ENCODE peak calls at places on chromosomes 12 and 14, in six cellular contexts. W is mammary epithelial cell, J is OCI-LY7, B is K562, C is endothelial cell of umbilical vein, T is A549. O is an unnamed sample.

GRCh38 chr14:61601923-61602732 is 93.2 kb upstream of the HIF1A start:
- DNase-seq in C (no peak), B (no peak), T (no peak), W (no peak), J (peak), O (no peak)

GRCh38 chr14:67453575-67454300 is 34.8 kb downstream of the TMEM229B start:
- DNase-seq in C (no peak), J (peak), B (peak), W (no peak), T (no peak), O (no peak)

GRCh38 chr14:103729496-103730448 is 14.2 kb downstream of the ZFYVE21 start:
- DNase-seq in C (no peak), W (no peak), T (no peak), B (no peak), J (no peak), O (no peak)

GRCh38 chr14:63672417-63673180 is 30.9 kb upstream of the WDR89 start:
- DNase-seq in T (no peak), J (no peak), C (no peak), B (no peak), W (no peak), O (peak)

GRCh38 chr14:95998656-95999055 is 40.5 kb upstream of the C14orf132 start:
- DNase-seq in W (no peak), J (peak), B (no peak), T (no peak), C (no peak), O (peak)

GRCh38 chr12:110689601-110690430 is 901 bp upstream of the HVCN1 start:
- DNase-seq in B (peak), W (no peak), J (peak), C (peak), T (no peak), O (peak)

GRCh38 chr14:36580856-36581831 is 1.3 kb downstream of the NKX2-8 start:
- DNase-seq in T (peak), J (no peak), W (peak), C (peak), B (no peak), O (peak)

GRCh38 chr12:69007858-69008314 is 74.9 kb upstream of the CPM start:
- DNase-seq in T (no peak), W (peak), C (no peak), J (no peak), B (no peak), O (peak)

GRCh38 chr12:41968661-41969060 is 176.0 kb downstream of the GXYLT1 start:
- DNase-seq in W (no peak), B (no peak), J (no peak), T (no peak), C (no peak), O (peak)

GRCh38 chr14:75340921-75341320 is 62.3 kb downstream of the FOS start:
- DNase-seq in W (no peak), B (no peak), C (peak), J (peak), T (no peak), O (no peak)

GRCh38 chr14:75342762-75343599 is 64.4 kb downstream of the FOS start:
- DNase-seq in B (no peak), T (no peak), W (no peak), J (peak), C (no peak), O (no peak)

GRCh38 chr14:75343914-75344313 is 65.3 kb downstream of the FOS start:
- DNase-seq in T (no peak), C (no peak), J (no peak), W (no peak), B (no peak), O (no peak)

GRCh38 chr14:75339059-75339458 is 60.4 kb downstream of the FOS start:
- DNase-seq in J (no peak), C (no peak), T (no peak), B (no peak), W (peak), O (peak)

DNA sequence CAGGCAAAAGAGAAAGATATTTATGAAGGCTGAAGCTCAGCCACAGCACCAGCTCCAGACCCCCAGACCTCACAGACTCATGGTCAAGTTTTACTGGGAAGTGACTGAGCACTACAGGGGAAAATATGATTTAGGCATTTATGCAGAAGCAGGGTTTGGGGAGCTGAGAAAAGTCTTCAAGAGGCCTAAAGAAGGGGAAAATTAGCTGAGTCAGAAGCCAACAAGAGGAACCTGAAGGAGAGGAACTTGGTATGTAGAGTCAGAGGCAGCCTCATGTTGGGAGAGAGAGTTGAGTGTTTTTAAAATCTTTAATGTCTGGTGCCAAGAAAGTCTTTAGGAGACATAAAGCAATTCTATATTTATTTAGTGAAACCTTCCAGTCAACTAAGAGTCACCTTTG is 63.0 kb downstream of the FOS start:
- DNase-seq in B (no peak), W (no peak), T (no peak), C (no peak), J (no peak), O (no peak)
- H3K4me2 ChIP-seq in B (no peak), W (no peak), T (no peak), C (no peak), J (no peak), O (no peak)

GRCh38 chr14:100696590-100696989 is 30.1 kb upstream of the DLK1 start:
- DNase-seq in W (no peak), B (no peak), T (no peak), C (no peak), J (no peak), O (no peak)

GRCh38 chr14:100695423-100695738 is 31.3 kb upstream of the DLK1 start:
- DNase-seq in W (no peak), T (no peak), J (no peak), C (no peak), B (no peak), O (no peak)

GRCh38 chr14:100698719-100699448 is 27.8 kb upstream of the DLK1 start:
- DNase-seq in B (peak), T (no peak), J (no peak), W (no peak), C (no peak), O (no peak)

GRCh38 chr14:100696017-100696416 is 30.7 kb upstream of the DLK1 start:
- DNase-seq in T (no peak), J (no peak), C (no peak), W (no peak), B (no peak), O (no peak)

GRCh38 chr14:100698066-100698465 is 28.6 kb upstream of the DLK1 start:
- DNase-seq in C (no peak), T (no peak), J (no peak), W (no peak), B (no peak), O (no peak)
- H3K4me2 ChIP-seq in C (no peak), T (no peak), J (no peak), W (no peak), B (no peak), O (no peak)

GRCh38 chr12:65658360-65658759 is 165.9 kb upstream of the HMGA2 start:
- DNase-seq in W (no peak), J (no peak), C (no peak), B (no peak), T (no peak), O (no peak)

GRCh38 chr12:65655074-65655493 is 169.2 kb upstream of the HMGA2 start:
- DNase-seq in B (peak), J (no peak), W (no peak), C (peak), T (no peak), O (peak)

GRCh38 chr12:65657635-65658034 is 166.6 kb upstream of the HMGA2 start:
- DNase-seq in C (no peak), T (no peak), W (no peak), J (no peak), B (no peak), O (peak)

GRCh38 chr12:65656156-65656885 is 168.0 kb upstream of the HMGA2 start:
- DNase-seq in T (no peak), W (no peak), B (no peak), J (no peak), C (no peak), O (peak)

DNA sequence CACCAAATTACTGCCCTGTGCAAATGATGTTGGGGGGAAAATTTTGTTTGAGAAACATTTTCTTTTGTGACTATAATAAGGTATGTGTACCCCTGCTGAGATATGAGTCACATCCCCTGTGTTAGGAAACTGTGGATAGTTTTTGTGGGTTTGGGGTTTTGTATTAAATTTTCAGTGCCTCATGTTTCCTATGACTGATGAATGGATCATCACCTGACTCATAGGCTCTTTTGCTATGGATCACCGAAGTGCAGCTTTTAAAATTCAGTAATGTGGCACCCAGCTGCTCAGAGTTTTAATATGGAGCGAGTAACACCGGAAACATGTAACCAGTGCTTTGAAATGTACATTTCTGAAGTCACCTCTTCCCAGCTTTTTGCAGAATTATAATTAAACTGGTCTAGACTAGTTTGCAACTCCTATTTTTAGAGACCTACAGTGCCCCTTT is 167.4 kb upstream of the HMGA2 start:
- DNase-seq in W (peak), C (peak), J (no peak), T (peak), B (no peak), O (peak)
- H3K4me2 ChIP-seq in W (no peak), C (peak), J (no peak), T (peak), B (no peak), O (peak)

GRCh38 chr14:64860039-64860438 is 19.7 kb downstream of the SPTB start:
- DNase-seq in C (no peak), T (no peak), J (no peak), B (no peak), W (no peak), O (no peak)
- H3K4me2 ChIP-seq in C (no peak), T (no peak), J (no peak), B (peak), W (no peak), O (no peak)

O was measured in fibroblast of lung.